ENCODE peak calls at places on chromosomes 6 and 20, in four cellular contexts. One of them, this sample, is unnamed.

GRCh38 chr6:39128106-39128505 is 13.1 kb upstream of the SAYSD1 start:
- DNase-seq in heart left ventricle: no peak
- DNase-seq in IMR-90: no peak
- DNase-seq in right atrium auricular region: no peak
- DNase-seq in this sample: no peak

GRCh38 chr6:46129634-46130505 is at the start of gene ENPP4:
- DNase-seq in heart left ventricle: peak
- DNase-seq in IMR-90: peak
- DNase-seq in right atrium auricular region: peak
- DNase-seq in this sample: peak

GRCh38 chr20:49649672-49650071 is 64.0 kb downstream of the B4GALT5 start:
- DNase-seq in heart left ventricle: no peak
- DNase-seq in IMR-90: no peak
- DNase-seq in right atrium auricular region: no peak
- DNase-seq in this sample: no peak

GRCh38 chr6:136405410-136406029 is 115.9 kb upstream of the BCLAF1 start:
- DNase-seq in heart left ventricle: no peak
- DNase-seq in IMR-90: no peak
- DNase-seq in right atrium auricular region: no peak
- DNase-seq in this sample: no peak

GRCh38 chr6:10529231-10529801 is 8.2 kb downstream of the GCNT2 start:
- DNase-seq in heart left ventricle: no peak
- DNase-seq in IMR-90: no peak
- DNase-seq in right atrium auricular region: no peak
- DNase-seq in this sample: no peak

GRCh38 chr6:116511424-116512131 is at the start of gene CALHM5:
- DNase-seq in heart left ventricle: peak
- DNase-seq in IMR-90: peak
- DNase-seq in right atrium auricular region: peak
- DNase-seq in this sample: no peak

GRCh38 chr6:192313-192664 is 100.0 kb upstream of the DUSP22 start:
- DNase-seq in heart left ventricle: no peak
- DNase-seq in IMR-90: no peak
- DNase-seq in right atrium auricular region: no peak
- DNase-seq in this sample: no peak

GRCh38 chr6:41022294-41022693 is 16.7 kb downstream of the UNC5CL start:
- DNase-seq in heart left ventricle: no peak
- DNase-seq in IMR-90: no peak
- DNase-seq in right atrium auricular region: no peak
- DNase-seq in this sample: no peak

GRCh38 chr6:149905911-149906371 is 8.0 kb upstream of the RAET1E start:
- DNase-seq in heart left ventricle: no peak
- DNase-seq in IMR-90: no peak
- DNase-seq in right atrium auricular region: peak
- DNase-seq in this sample: no peak

GRCh38 chr6:137933696-137934095 is 66.6 kb downstream of the TNFAIP3 start:
- DNase-seq in heart left ventricle: peak
- DNase-seq in IMR-90: peak
- DNase-seq in right atrium auricular region: peak
- DNase-seq in this sample: no peak
- H3K27ac ChIP-seq in heart left ventricle: no peak
- H3K27ac ChIP-seq in IMR-90: no peak
- H3K27ac ChIP-seq in right atrium auricular region: no peak
- H3K27ac ChIP-seq in this sample: peak

DNA sequence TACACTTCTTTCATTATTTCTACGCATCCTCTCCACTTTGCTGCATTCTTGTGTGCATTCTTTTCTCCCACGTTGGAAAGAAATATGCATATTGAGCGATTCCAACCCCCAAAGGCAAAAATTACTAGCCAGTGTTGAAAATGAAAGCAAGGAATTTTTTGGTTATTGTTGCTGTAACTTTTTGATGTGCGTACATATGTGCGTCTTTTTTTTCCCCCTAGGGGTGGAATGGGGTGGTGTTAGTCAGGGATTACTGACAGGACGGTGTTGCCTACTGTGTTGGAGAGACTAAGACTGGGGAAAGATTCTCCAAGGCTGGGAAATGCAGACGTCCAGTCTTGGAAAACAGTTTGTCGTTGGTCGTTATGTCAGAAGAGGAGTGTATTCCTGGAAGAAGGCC is 44.2 kb upstream of the ESR1 start:
- DNase-seq in heart left ventricle: no peak
- DNase-seq in IMR-90: peak
- DNase-seq in right atrium auricular region: no peak
- DNase-seq in this sample: no peak
- TF ChIP-seq CTCF in heart left ventricle: no peak
- TF ChIP-seq CTCF in IMR-90: peak
- TF ChIP-seq CTCF in right atrium auricular region: peak
- TF ChIP-seq CTCF in this sample: peak

DNA sequence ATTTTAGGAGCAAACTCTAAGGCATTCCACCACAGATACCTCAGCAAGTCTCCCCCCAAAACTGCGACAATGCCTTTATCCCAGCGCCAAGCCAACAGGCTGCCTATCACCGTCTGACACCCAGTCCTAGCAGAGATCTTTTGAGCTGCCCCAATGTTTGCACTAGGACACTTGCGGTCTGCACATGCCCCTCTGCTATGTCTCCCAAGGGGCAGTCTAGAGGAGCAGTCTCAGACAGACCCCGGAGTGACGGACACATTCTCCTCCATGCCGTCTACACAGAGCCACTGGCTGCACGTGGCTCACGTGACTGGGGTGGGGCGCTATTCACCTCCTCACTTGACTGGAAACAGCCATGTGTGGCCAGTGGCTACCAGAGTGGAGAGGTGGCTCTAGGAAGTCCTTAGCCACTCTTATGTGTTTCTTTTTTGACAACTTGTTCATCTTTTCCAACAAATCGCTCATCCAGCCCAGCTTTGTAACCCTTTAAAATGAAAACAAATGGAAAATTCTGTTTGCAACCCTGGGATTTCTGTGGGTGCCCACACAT is 16.0 kb downstream of the DIDO1 start:
- DNase-seq in heart left ventricle: no peak
- DNase-seq in IMR-90: no peak
- DNase-seq in right atrium auricular region: no peak
- DNase-seq in this sample: no peak
- H3K27ac ChIP-seq in heart left ventricle: no peak
- H3K27ac ChIP-seq in IMR-90: no peak
- H3K27ac ChIP-seq in right atrium auricular region: no peak
- H3K27ac ChIP-seq in this sample: no peak

GRCh38 chr20:43583982-43584432 is 6.7 kb upstream of the IFT52 start:
- DNase-seq in heart left ventricle: peak
- DNase-seq in IMR-90: peak
- DNase-seq in right atrium auricular region: peak
- DNase-seq in this sample: no peak
- TF ChIP-seq CTCF in heart left ventricle: no peak
- TF ChIP-seq CTCF in IMR-90: no peak
- TF ChIP-seq CTCF in right atrium auricular region: no peak
- TF ChIP-seq CTCF in this sample: no peak

DNA sequence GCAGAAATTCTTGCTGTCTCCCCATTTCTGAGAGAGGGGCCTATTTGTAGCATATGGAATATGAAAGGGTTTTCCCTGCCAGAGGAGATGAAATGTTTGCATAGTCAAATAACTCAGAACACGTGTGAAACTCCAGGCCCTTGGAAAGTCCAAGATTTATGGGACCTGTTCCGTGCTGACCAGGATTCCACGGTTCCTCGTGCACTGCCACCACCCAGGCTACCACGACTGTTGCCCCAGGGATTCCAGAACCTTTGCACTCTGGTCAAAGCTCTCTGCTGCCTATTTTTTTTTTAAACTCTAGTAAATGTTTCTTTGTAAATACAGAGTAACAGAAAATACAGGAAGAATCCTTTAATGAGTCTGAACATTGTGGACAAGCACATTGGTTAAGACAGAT is 35.0 kb downstream of the MYLK4 start:
- DNase-seq in heart left ventricle: no peak
- DNase-seq in IMR-90: no peak
- DNase-seq in right atrium auricular region: no peak
- DNase-seq in this sample: no peak
- H3K27ac ChIP-seq in heart left ventricle: no peak
- H3K27ac ChIP-seq in IMR-90: no peak
- H3K27ac ChIP-seq in right atrium auricular region: no peak
- H3K27ac ChIP-seq in this sample: no peak

GRCh38 chr6:36805917-36806316 is 33.3 kb downstream of the CPNE5 start:
- DNase-seq in heart left ventricle: no peak
- DNase-seq in IMR-90: no peak
- DNase-seq in right atrium auricular region: no peak
- DNase-seq in this sample: no peak
- TF ChIP-seq CTCF in heart left ventricle: no peak
- TF ChIP-seq CTCF in IMR-90: no peak
- TF ChIP-seq CTCF in right atrium auricular region: no peak
- TF ChIP-seq CTCF in this sample: no peak

GRCh38 chr6:113428702-113429101 is 428.4 kb upstream of the MARCKS start:
- DNase-seq in heart left ventricle: no peak
- DNase-seq in IMR-90: peak
- DNase-seq in right atrium auricular region: no peak
- DNase-seq in this sample: no peak

GRCh38 chr6:113437571-113437970 is 419.6 kb upstream of the MARCKS start:
- DNase-seq in heart left ventricle: no peak
- DNase-seq in IMR-90: peak
- DNase-seq in right atrium auricular region: no peak
- DNase-seq in this sample: no peak

GRCh38 chr6:113432729-113433505 is 424.2 kb upstream of the MARCKS start:
- DNase-seq in heart left ventricle: no peak
- DNase-seq in IMR-90: peak
- DNase-seq in right atrium auricular region: no peak
- DNase-seq in this sample: no peak

GRCh38 chr6:113434641-113435040 is 422.5 kb upstream of the MARCKS start:
- DNase-seq in heart left ventricle: no peak
- DNase-seq in IMR-90: no peak
- DNase-seq in right atrium auricular region: no peak
- DNase-seq in this sample: no peak

GRCh38 chr6:113433506-113433991 is 423.6 kb upstream of the MARCKS start:
- DNase-seq in heart left ventricle: no peak
- DNase-seq in IMR-90: peak
- DNase-seq in right atrium auricular region: peak
- DNase-seq in this sample: no peak
- H3K27ac ChIP-seq in heart left ventricle: no peak
- H3K27ac ChIP-seq in IMR-90: peak
- H3K27ac ChIP-seq in right atrium auricular region: no peak
- H3K27ac ChIP-seq in this sample: peak

DNA sequence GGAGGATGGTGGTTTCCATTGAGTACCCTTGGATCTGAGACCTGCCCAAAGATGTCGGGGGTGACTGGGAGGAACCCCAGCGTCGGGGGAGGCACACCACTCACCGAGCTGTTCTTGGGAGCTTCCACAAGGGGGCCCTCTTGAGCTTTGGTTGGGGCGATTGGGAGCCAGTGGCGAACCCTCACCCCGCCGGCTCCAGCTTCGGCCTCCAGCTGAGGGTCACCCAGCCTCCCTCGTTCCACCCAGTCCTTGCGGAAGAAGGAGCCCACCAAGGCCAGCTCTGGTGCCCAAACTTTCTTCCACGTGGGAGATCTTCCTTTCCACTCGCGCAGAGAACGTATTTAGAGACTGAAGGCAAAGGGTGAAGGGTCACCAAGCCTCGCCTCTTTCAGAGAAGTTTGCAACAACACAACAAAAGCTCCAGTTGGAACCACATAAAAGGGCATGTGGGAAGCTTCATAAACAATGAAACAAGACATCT is 33.6 kb downstream of the APCDD1L start:
- DNase-seq in heart left ventricle: no peak
- DNase-seq in IMR-90: no peak
- DNase-seq in right atrium auricular region: no peak
- DNase-seq in this sample: no peak
- TF ChIP-seq CTCF in heart left ventricle: peak
- TF ChIP-seq CTCF in IMR-90: peak
- TF ChIP-seq CTCF in right atrium auricular region: peak
- TF ChIP-seq CTCF in this sample: peak

GRCh38 chr20:39025883-39026282 is 63.7 kb downstream of the DHX35 start:
- DNase-seq in heart left ventricle: no peak
- DNase-seq in IMR-90: no peak
- DNase-seq in right atrium auricular region: no peak
- DNase-seq in this sample: no peak

GRCh38 chr20:39032997-39033396 is 70.9 kb downstream of the DHX35 start:
- DNase-seq in heart left ventricle: no peak
- DNase-seq in IMR-90: no peak
- DNase-seq in right atrium auricular region: no peak
- DNase-seq in this sample: no peak

DNA sequence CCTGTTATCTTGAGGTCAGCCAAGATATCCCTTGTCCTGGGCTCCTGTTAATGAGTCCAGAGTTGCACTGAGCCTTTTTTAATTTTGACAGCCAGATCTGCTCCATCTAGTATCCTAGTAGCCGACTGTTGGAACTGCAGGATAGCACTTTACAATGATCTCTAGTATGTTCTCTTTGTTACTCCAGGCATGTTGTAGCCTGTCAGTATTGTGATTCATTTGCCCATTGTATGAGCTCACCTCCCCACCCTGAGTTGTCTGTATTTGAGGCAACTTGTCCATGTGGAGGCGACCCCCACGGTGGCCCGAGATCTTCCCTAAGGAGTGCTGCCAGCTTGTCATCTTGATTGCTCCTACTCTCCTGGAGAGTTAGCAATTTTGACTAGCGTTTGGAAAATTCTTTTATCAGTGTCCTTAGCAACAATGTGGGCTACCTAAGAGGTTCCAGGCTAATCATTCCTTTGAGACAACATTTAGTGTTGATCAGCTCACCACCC is 67.2 kb downstream of the DHX35 start:
- DNase-seq in heart left ventricle: no peak
- DNase-seq in IMR-90: no peak
- DNase-seq in right atrium auricular region: no peak
- DNase-seq in this sample: no peak
- H3K27ac ChIP-seq in heart left ventricle: no peak
- H3K27ac ChIP-seq in IMR-90: no peak
- H3K27ac ChIP-seq in right atrium auricular region: no peak
- H3K27ac ChIP-seq in this sample: peak

DNA sequence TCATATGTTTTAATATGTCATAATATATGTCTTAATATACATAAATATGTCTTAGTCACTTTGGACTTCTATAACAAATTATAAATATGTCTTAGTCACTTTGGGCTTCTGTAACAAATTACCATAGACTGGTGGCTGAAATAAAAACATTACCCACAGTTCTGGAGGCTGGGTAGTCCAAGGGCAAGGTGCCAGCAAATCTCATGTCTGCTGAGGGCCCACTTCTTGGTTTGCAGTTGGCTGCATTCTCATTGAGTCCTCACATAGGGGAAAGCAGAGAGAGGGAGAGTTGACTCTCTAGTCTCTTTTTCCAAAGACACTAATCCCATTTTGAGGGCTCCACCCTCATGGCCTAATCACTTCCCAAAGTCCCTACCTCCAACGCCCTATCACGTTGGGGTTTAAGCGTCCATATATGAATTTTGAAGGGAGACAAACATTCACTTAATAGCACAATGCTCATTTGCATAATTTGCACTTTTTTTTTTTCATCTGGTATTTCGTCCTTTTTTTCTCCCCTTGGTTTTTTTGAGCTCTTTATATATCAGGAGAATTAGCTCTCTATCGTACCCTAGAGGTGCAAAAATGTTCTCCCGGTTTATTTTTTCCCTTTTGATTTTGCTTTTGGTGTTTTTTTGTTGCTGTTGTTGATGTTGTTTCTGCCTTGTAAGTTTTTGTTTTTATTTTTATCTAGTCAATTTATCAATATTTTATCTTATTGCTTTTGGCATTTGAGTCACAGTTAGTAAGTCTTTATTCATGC is 266.4 kb downstream of the PLCB1 start:
- DNase-seq in heart left ventricle: no peak
- DNase-seq in IMR-90: no peak
- DNase-seq in right atrium auricular region: no peak
- DNase-seq in this sample: no peak
- TF ChIP-seq CTCF in heart left ventricle: no peak
- TF ChIP-seq CTCF in IMR-90: no peak
- TF ChIP-seq CTCF in right atrium auricular region: no peak
- TF ChIP-seq CTCF in this sample: no peak

This sample was measured in esophagus squamous epithelium.